ENCODE peak calls at places on chromosomes 3 and 15, in five cellular contexts. N is AML-193, I is GM12865, D is EL, R is AG08396. U is an unnamed sample.

GRCh38 chr3:40262331-40262730 is 47.2 kb upstream of the EIF1B start:
- DNase-seq in D (no peak), R (no peak), I (no peak), N (no peak), U (no peak)

GRCh38 chr3:51796859-51797258 is 17.8 kb upstream of the IQCF6 start:
- DNase-seq in N (no peak), I (peak), D (no peak), R (no peak), U (no peak)

GRCh38 chr3:196388946-196389345 is 43.3 kb downstream of the UBXN7 start:
- DNase-seq in D (no peak), R (peak), I (no peak), N (no peak), U (no peak)

GRCh38 chr3:189908646-189909045 is 212.1 kb downstream of the P3H2 start:
- DNase-seq in R (peak), N (no peak), I (no peak), D (peak), U (no peak)

GRCh38 chr3:33231755-33232465 is 13.3 kb upstream of the SUSD5 start:
- DNase-seq in N (no peak), D (no peak), I (no peak), R (no peak), U (no peak)

GRCh38 chr15:97652700-97653167 is 307.8 kb upstream of the ARRDC4 start:
- DNase-seq in R (no peak), I (no peak), N (no peak), D (no peak), U (no peak)

GRCh38 chr3:16240229-16241023 is 24.3 kb downstream of the DPH3 start:
- DNase-seq in R (peak), N (peak), D (peak), I (no peak), U (peak)

GRCh38 chr3:101780661-101781060 is 1.6 kb downstream of the NXPE3 start:
- DNase-seq in D (peak), R (peak), I (no peak), N (no peak), U (no peak)

U was measured in MV-4-11.